ENCODE peak calls at places on chromosomes 11 and 22, in four cellular contexts. W, Z, T and R are unnamed samples.

GRCh38 chr22:45546333-45547015 is 43.8 kb downstream of the FBLN1 start:
- DNase-seq in T (no peak), W (no peak), Z (no peak), R (no peak)

GRCh38 chr11:24312464-24313238 is 184.2 kb upstream of the LUZP2 start:
- DNase-seq in T (no peak), W (no peak), Z (peak; percentile 4), R (no peak)

GRCh38 chr22:49157529-49158339 is 669.9 kb downstream of the BRD1 start:
- DNase-seq in Z (no peak), W (no peak), T (peak; percentile 46), R (no peak)

GRCh38 chr11:132137981-132138313 is 767.5 kb downstream of the NTM start:
- DNase-seq in T (no peak), Z (no peak), W (no peak), R (no peak)

GRCh38 chr22:24843048-24843447 is 37.0 kb downstream of the SGSM1 start:
- DNase-seq in W (no peak), T (no peak), Z (peak; percentile 19), R (no peak)

GRCh38 chr11:123308077-123308476 is 113.0 kb upstream of the CLMP start:
- DNase-seq in Z (peak; percentile 32), W (no peak), T (no peak), R (no peak)

GRCh38 chr22:32413715-32414114 is 1.7 kb upstream of the RTCB start:
- DNase-seq in T (no peak), W (no peak), Z (peak; percentile 15), R (peak; percentile 21)

GRCh38 chr11:112016765-112017356 is 8.3 kb upstream of the DLAT start:
- DNase-seq in W (no peak), Z (peak; percentile 23), T (no peak), R (no peak)

GRCh38 chr22:29859976-29860766 is 22.1 kb upstream of the ASCC2 start:
- DNase-seq in Z (peak; percentile 58), T (no peak), W (no peak), R (no peak)

GRCh38 chr11:12017243-12017678 is 8.8 kb upstream of the DKK3 start:
- DNase-seq in W (no peak), Z (no peak), T (no peak), R (no peak)

GRCh38 chr11:125591659-125592304 is 870 bp upstream of the STT3A start:
- DNase-seq in T (peak; percentile 62), W (peak; percentile 50), Z (peak; percentile 45), R (no peak)

GRCh38 chr22:24405631-24406321 is 21.6 kb upstream of the ADORA2A start:
- DNase-seq in Z (no peak), T (no peak), W (no peak), R (no peak)

GRCh38 chr11:14380947-14381555 is 22.1 kb upstream of the RRAS2 start:
- DNase-seq in Z (no peak), W (peak; percentile 81), T (peak; percentile 88), R (peak; percentile 19)

GRCh38 chr22:30934053-30934452 is 34.5 kb downstream of the MORC2 start:
- DNase-seq in Z (no peak), W (no peak), T (no peak), R (no peak)

GRCh38 chr11:2792376-2793250 is 92.8 kb upstream of the KCNQ1OT1 start:
- DNase-seq in Z (no peak), T (peak; percentile 48), W (no peak), R (no peak)

GRCh38 chr11:69312418-69313399 is 18.8 kb downstream of the MYEOV start:
- DNase-seq in Z (peak; percentile 53), W (peak; percentile 73), T (no peak), R (no peak)

GRCh38 chr11:32312865-32313403 is 122.4 kb downstream of the WT1 start:
- DNase-seq in T (no peak), Z (peak; percentile 81), W (peak; percentile 64), R (peak; percentile 32)

GRCh38 chr22:23697031-23697970 is 6.5 kb downstream of the RGL4 start:
- DNase-seq in Z (no peak), W (no peak), T (no peak), R (no peak)

GRCh38 chr11:33893711-33894401 is 2.0 kb upstream of the LMO2 start:
- DNase-seq in W (no peak), Z (peak; percentile 98), T (no peak), R (no peak)

GRCh38 chr11:112831041-112831440 is 130.2 kb upstream of the NCAM1 start:
- DNase-seq in T (no peak), Z (no peak), W (no peak), R (no peak)

GRCh38 chr11:69429716-69430491 is 51.6 kb upstream of the LINC01488 start:
- DNase-seq in Z (no peak), W (no peak), T (peak; percentile 80), R (no peak)

GRCh38 chr22:21657361-21658118 is 8.3 kb upstream of the PPIL2 start:
- DNase-seq in W (peak; percentile 71), Z (peak; percentile 86), T (peak; percentile 84), R (peak; percentile 82)

GRCh38 chr11:75233688-75234295 is 6.8 kb upstream of the TPBGL start:
- DNase-seq in Z (peak; percentile 62), T (no peak), W (peak; percentile 46), R (peak; percentile 51)

GRCh38 chr11:129056916-129057315 is 114.2 kb upstream of the TP53AIP1 start:
- DNase-seq in Z (no peak), T (no peak), W (no peak), R (no peak)

GRCh38 chr22:22187299-22187698 is 57.3 kb upstream of the VPREB1 start:
- DNase-seq in T (no peak), W (no peak), Z (no peak), R (no peak)

GRCh38 chr11:105032495-105032894 is 2.4 kb downstream of the CASP1 start:
- DNase-seq in Z (no peak), W (no peak), T (no peak), R (no peak)

GRCh38 chr11:72848846-72849466 is 34.7 kb downstream of the ATG16L2 start:
- DNase-seq in W (no peak), Z (peak; percentile 67), T (no peak), R (peak; percentile 34)

GRCh38 chr22:49979587-49980264 is 19.2 kb downstream of the PIM3 start:
- DNase-seq in T (no peak), Z (peak; percentile 66), W (no peak), R (peak; percentile 58)

GRCh38 chr11:68150029-68150428 is 28.8 kb upstream of the CHKA start:
- DNase-seq in Z (peak; percentile 62), W (no peak), T (no peak), R (peak; percentile 42)

GRCh38 chr22:24027991-24028390 is 16.9 kb downstream of the CABIN1 start:
- DNase-seq in T (no peak), W (no peak), Z (no peak), R (no peak)

GRCh38 chr22:30546616-30547015 is at the start of gene SEC14L6:
- DNase-seq in Z (no peak), W (no peak), T (no peak), R (no peak)

GRCh38 chr22:45199723-45200122 is 36.0 kb downstream of the NUP50 start:
- DNase-seq in T (no peak), Z (no peak), W (no peak), R (no peak)

GRCh38 chr11:121446752-121447156 is 5.4 kb upstream of the SORL1 start:
- DNase-seq in W (no peak), Z (peak; percentile 64), T (no peak), R (no peak)

GRCh38 chr11:34052608-34053160 is 1.2 kb downstream of the CAPRIN1 start:
- DNase-seq in Z (peak; percentile 48), W (peak; percentile 30), T (peak; percentile 68), R (peak; percentile 73)

GRCh38 chr11:72348250-72348649 is 86.1 kb downstream of the CLPB start:
- DNase-seq in T (no peak), W (no peak), Z (no peak), R (no peak)

GRCh38 chr11:69958308-69958707 is 119.8 kb upstream of the ANO1 start:
- DNase-seq in T (no peak), Z (no peak), W (no peak), R (peak; percentile 19)

GRCh38 chr11:14300661-14301304 is 58.2 kb downstream of the RRAS2 start:
- DNase-seq in T (no peak), Z (peak; percentile 66), W (peak; percentile 71), R (peak; percentile 55)

GRCh38 chr22:28772633-28773460 is at the start of gene CCDC117:
- DNase-seq in Z (peak; percentile 97), T (peak; percentile 98), W (peak; percentile 98), R (peak; percentile 96)
- TF ChIP-seq POLR2A in Z (peak; percentile 49), T (peak; percentile 82), W (peak; percentile 75), R (peak; percentile 79)

DNA sequence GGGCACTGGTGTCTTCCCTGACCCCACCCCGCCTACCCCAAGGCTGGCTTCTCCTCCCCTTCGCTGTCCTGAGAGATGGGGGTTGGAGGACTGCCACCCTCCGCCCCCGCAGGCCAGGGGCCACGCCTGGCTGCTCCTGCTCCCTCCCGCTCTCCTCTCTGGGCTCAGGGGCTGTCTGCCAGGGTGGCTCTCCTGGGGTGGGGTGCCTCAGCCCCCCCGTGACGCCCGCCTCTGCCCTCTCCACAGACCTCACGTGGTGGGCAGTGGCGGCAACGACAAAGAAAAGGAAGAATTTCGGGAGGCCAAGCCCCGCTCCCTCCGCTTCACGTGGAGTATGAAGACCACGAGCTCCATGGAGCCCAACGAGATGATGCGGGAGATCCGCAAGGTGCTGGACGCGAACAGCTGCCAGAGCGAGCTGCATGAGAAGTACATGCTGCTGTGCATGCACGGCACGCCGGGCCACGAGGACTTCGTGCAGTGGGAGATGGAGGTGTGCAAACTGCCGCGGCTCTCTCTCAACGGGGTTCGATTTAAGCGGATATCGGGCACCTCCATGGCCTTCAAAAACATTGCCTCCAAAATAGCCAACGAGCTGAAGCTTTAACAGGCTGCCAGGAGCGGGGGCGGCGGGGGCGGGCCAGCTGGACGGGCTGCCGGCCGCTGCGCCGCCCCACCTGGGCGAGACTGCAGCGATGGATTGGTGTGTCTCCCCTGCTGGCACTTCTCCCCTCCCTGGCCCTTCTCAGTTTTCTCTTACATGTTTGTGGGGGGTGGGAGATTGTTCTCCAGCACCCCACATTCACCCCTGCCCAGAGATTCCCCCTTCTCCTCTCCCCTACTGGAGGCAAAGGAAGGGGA is 8.1 kb downstream of the RCOR2 start:
- DNase-seq in Z (no peak), T (no peak), W (peak; percentile 64), R (no peak)
- TF ChIP-seq POLR2A in Z (no peak), T (no peak), W (no peak), R (no peak)

DNA sequence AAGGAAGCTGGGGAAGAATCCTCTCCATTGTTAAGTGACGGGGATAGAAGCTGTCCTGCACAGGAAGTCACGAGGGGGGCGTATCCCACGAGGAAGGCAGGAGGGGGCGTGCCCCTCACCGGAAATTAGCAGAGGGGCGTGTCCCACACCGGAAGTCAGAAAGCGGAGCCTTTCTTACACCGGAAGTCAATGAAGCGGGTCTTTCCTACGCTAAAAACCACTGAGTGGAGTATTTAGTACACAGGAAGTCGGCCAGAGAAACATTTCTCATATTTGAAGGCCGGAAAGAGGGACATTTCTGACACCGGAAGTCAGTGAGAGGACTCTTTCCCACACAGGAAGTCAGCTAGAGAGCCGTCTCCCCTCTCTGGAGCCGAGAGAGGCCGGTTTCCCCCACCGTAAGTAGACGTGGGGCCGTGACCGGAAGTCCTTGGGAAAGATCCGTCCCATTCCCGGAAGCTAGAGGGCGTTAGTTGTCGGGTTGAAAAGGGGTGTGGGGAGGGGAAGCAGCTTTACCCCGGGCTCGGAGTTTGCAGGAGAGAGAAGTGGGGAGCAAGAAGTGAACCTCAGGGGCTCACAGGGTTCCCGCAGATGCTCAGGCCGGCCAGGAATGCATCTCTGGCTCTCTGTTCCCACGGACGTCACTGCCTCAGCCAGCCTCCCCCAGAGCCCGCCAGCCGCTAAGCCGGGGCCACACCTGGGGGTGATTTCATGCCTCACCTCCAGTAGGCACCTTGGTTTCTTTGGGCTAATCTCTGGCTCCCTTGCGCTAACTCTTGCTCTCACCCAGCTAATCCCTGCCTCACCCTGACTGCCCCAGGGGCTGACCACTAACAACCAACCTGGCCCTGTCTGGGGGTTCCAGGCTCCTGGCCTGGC is 15.4 kb downstream of the MIAT start:
- DNase-seq in Z (peak; percentile 95), T (peak; percentile 92), W (peak; percentile 96), R (peak; percentile 95)
- TF ChIP-seq POLR2A in Z (peak; percentile 29), T (peak; percentile 64), W (no peak), R (peak; percentile 70)

GRCh38 chr11:65780770-65781151 is at the start of gene AP5B1:
- DNase-seq in W (peak; percentile 50), T (peak; percentile 80), Z (peak; percentile 77), R (peak; percentile 73)
- TF ChIP-seq POLR2A in W (no peak), T (peak; percentile 76), Z (peak; percentile 73), R (no peak)